ENCODE peak calls at places on chromosomes 2 and 18, in four cellular contexts. O, T, U and Y are unnamed samples.

GRCh38 chr2:57434429-57434828 is 612.2 kb upstream of the VRK2 start:
- DNase-seq in O (no peak), T (no peak), U (no peak), Y (no peak)

GRCh38 chr2:98656800-98657199 is 48.4 kb downstream of the UNC50 start:
- DNase-seq in O (no peak), T (no peak), U (no peak), Y (no peak)

GRCh38 chr18:47204908-47205522 is 28.9 kb upstream of the IER3IP1 start:
- DNase-seq in O (no peak), T (peak), U (no peak), Y (no peak)

GRCh38 chr2:175207741-175208438 is 26.4 kb upstream of the ATP5MC3 start:
- DNase-seq in O (no peak), T (no peak), U (no peak), Y (peak)

GRCh38 chr2:96100893-96101304 is 15.5 kb downstream of the ADRA2B start:
- DNase-seq in O (no peak), T (peak), U (no peak), Y (no peak)

GRCh38 chr2:215441560-215442391 is 5.9 kb upstream of the FN1 start:
- DNase-seq in O (no peak), T (no peak), U (no peak), Y (no peak)

GRCh38 chr2:220747736-220748135 is 824.4 kb downstream of the EPHA4 start:
- DNase-seq in O (no peak), T (no peak), U (no peak), Y (no peak)

GRCh38 chr18:48529796-48530195 is 9.0 kb upstream of the CTIF start:
- DNase-seq in O (no peak), T (no peak), U (no peak), Y (no peak)

GRCh38 chr2:10478916-10479315 is 30.8 kb upstream of the ODC1 start:
- DNase-seq in O (no peak), T (no peak), U (no peak), Y (no peak)

GRCh38 chr2:23377772-23378171 is 7.2 kb upstream of the KLHL29 start:
- DNase-seq in O (no peak), T (no peak), U (no peak), Y (no peak)

GRCh38 chr2:232336956-232337700 is 41.4 kb upstream of the ALPP start:
- DNase-seq in O (no peak), T (no peak), U (peak), Y (no peak)

GRCh38 chr2:134361648-134362047 is 107.8 kb downstream of the MGAT5 start:
- DNase-seq in O (no peak), T (no peak), U (no peak), Y (no peak)

GRCh38 chr2:69018629-69019227 is 5.7 kb downstream of the ANTXR1 start:
- DNase-seq in O (no peak), T (no peak), U (no peak), Y (no peak)

GRCh38 chr2:199988176-199988575 is 32.8 kb downstream of the MAIP1 start:
- DNase-seq in O (no peak), T (no peak), U (no peak), Y (no peak)

GRCh38 chr18:10147752-10148151 is 233.9 kb downstream of the VAPA start:
- DNase-seq in O (no peak), T (no peak), U (no peak), Y (no peak)

GRCh38 chr2:184523732-184524131 is 74.6 kb upstream of the ZNF804A start:
- DNase-seq in O (no peak), T (no peak), U (no peak), Y (no peak)

GRCh38 chr2:159119652-159120257 is 151.3 kb downstream of the TANC1 start:
- DNase-seq in O (no peak), T (no peak), U (no peak), Y (no peak)

GRCh38 chr2:47038656-47039501 is 116.2 kb downstream of the STPG4 start:
- DNase-seq in O (no peak), T (no peak), U (peak), Y (no peak)